ENCODE peak calls at places on chromosome 19, in six cellular contexts. One of them, this sample, is unnamed.

GRCh38 chr19:11375143-11375948 is 880 bp downstream of the SWSAP1 start:
- DNase-seq in H1: peak; percentile 68
- DNase-seq in neuronal stem cell: no peak
- DNase-seq in trophoblast cell: no peak
- DNase-seq in mesenchymal stem cell: no peak
- DNase-seq in H9: peak; percentile 82
- DNase-seq in this sample: no peak

GRCh38 chr19:8363803-8364771 is at the start of gene ANGPTL4:
- DNase-seq in H9: peak; percentile 81
- DNase-seq in H1: peak; percentile 85
- DNase-seq in trophoblast cell: peak; percentile 70
- DNase-seq in neuronal stem cell: peak; percentile 64
- DNase-seq in mesenchymal stem cell: peak; percentile 88
- DNase-seq in this sample: peak; percentile 55

GRCh38 chr19:44549507-44549906 is 20.0 kb upstream of the CEACAM20 start:
- DNase-seq in trophoblast cell: no peak
- DNase-seq in H1: no peak
- DNase-seq in H9: no peak
- DNase-seq in mesenchymal stem cell: no peak
- DNase-seq in neuronal stem cell: no peak
- DNase-seq in this sample: no peak

GRCh38 chr19:52922841-52923781 is at the start of gene ZNF888:
- DNase-seq in H9: peak; percentile 95
- DNase-seq in H1: peak; percentile 93
- DNase-seq in mesenchymal stem cell: peak; percentile 87
- DNase-seq in trophoblast cell: peak; percentile 86
- DNase-seq in neuronal stem cell: peak; percentile 72
- DNase-seq in this sample: peak; percentile 70

GRCh38 chr19:58277748-58278147 is 1.0 kb upstream of the ZNF8 start:
- DNase-seq in neuronal stem cell: no peak
- DNase-seq in H1: no peak
- DNase-seq in trophoblast cell: no peak
- DNase-seq in mesenchymal stem cell: no peak
- DNase-seq in H9: no peak
- DNase-seq in this sample: no peak

GRCh38 chr19:52206481-52206880 is 16.6 kb downstream of the PPP2R1A start:
- DNase-seq in trophoblast cell: no peak
- DNase-seq in neuronal stem cell: no peak
- DNase-seq in mesenchymal stem cell: no peak
- DNase-seq in H9: no peak
- DNase-seq in H1: no peak
- DNase-seq in this sample: no peak

GRCh38 chr19:35313614-35314013 is 15.4 kb upstream of the CD22 start:
- DNase-seq in mesenchymal stem cell: no peak
- DNase-seq in H9: no peak
- DNase-seq in trophoblast cell: no peak
- DNase-seq in H1: no peak
- DNase-seq in neuronal stem cell: no peak
- DNase-seq in this sample: no peak

GRCh38 chr19:11355160-11356073 is at the start of gene PLPPR2:
- DNase-seq in H9: peak; percentile 92
- DNase-seq in trophoblast cell: peak; percentile 88
- DNase-seq in mesenchymal stem cell: peak; percentile 91
- DNase-seq in neuronal stem cell: peak; percentile 86
- DNase-seq in H1: peak; percentile 99
- DNase-seq in this sample: peak; percentile 81

GRCh38 chr19:15421726-15422260 is 3.0 kb upstream of the AKAP8L start:
- DNase-seq in H1: no peak
- DNase-seq in neuronal stem cell: no peak
- DNase-seq in trophoblast cell: no peak
- DNase-seq in H9: no peak
- DNase-seq in mesenchymal stem cell: no peak
- DNase-seq in this sample: no peak

GRCh38 chr19:16575861-16576689 is 3.9 kb upstream of the SLC35E1 start:
- DNase-seq in trophoblast cell: no peak
- DNase-seq in H9: no peak
- DNase-seq in mesenchymal stem cell: no peak
- DNase-seq in H1: no peak
- DNase-seq in neuronal stem cell: no peak
- DNase-seq in this sample: no peak

GRCh38 chr19:48239582-48240141 is 16.1 kb downstream of the CARD8 start:
- DNase-seq in H9: no peak
- DNase-seq in mesenchymal stem cell: no peak
- DNase-seq in trophoblast cell: no peak
- DNase-seq in H1: no peak
- DNase-seq in neuronal stem cell: no peak
- DNase-seq in this sample: peak; percentile 51

GRCh38 chr19:29003641-29004409 is 209.1 kb downstream of the UQCRFS1 start:
- DNase-seq in trophoblast cell: no peak
- DNase-seq in H1: no peak
- DNase-seq in mesenchymal stem cell: no peak
- DNase-seq in neuronal stem cell: no peak
- DNase-seq in H9: no peak
- DNase-seq in this sample: no peak

GRCh38 chr19:31461814-31462539 is 112.7 kb upstream of the TSHZ3 start:
- DNase-seq in mesenchymal stem cell: peak; percentile 5
- DNase-seq in H9: no peak
- DNase-seq in trophoblast cell: no peak
- DNase-seq in neuronal stem cell: no peak
- DNase-seq in H1: no peak
- DNase-seq in this sample: no peak

GRCh38 chr19:49339364-49340068 is 4.3 kb downstream of the CD37 start:
- DNase-seq in H1: peak; percentile 89
- DNase-seq in neuronal stem cell: peak; percentile 89
- DNase-seq in trophoblast cell: peak; percentile 60
- DNase-seq in mesenchymal stem cell: peak; percentile 70
- DNase-seq in H9: peak; percentile 98
- DNase-seq in this sample: peak; percentile 50

GRCh38 chr19:48595171-48595570 is 11.4 kb upstream of the SPACA4 start:
- DNase-seq in trophoblast cell: no peak
- DNase-seq in H9: no peak
- DNase-seq in H1: no peak
- DNase-seq in mesenchymal stem cell: no peak
- DNase-seq in neuronal stem cell: no peak
- DNase-seq in this sample: no peak

GRCh38 chr19:33601583-33601982 is 20.2 kb upstream of the CHST8 start:
- DNase-seq in H9: no peak
- DNase-seq in mesenchymal stem cell: no peak
- DNase-seq in neuronal stem cell: no peak
- DNase-seq in H1: no peak
- DNase-seq in trophoblast cell: no peak
- DNase-seq in this sample: no peak

GRCh38 chr19:18588611-18589379 is at the start of gene REX1BD:
- DNase-seq in neuronal stem cell: peak; percentile 84
- DNase-seq in mesenchymal stem cell: peak; percentile 76
- DNase-seq in trophoblast cell: peak; percentile 71
- DNase-seq in H9: peak; percentile 90
- DNase-seq in H1: peak; percentile 93
- DNase-seq in this sample: peak; percentile 68

GRCh38 chr19:11410682-11411081 is 8.4 kb downstream of the RGL3 start:
- DNase-seq in trophoblast cell: peak; percentile 24
- DNase-seq in H9: no peak
- DNase-seq in H1: no peak
- DNase-seq in neuronal stem cell: no peak
- DNase-seq in mesenchymal stem cell: no peak
- DNase-seq in this sample: peak; percentile 37

GRCh38 chr19:17749912-17750317 is 1.4 kb upstream of the FCHO1 start:
- DNase-seq in mesenchymal stem cell: no peak
- DNase-seq in H9: no peak
- DNase-seq in H1: no peak
- DNase-seq in neuronal stem cell: no peak
- DNase-seq in trophoblast cell: no peak
- DNase-seq in this sample: no peak

GRCh38 chr19:17865364-17866311 is 5.9 kb downstream of the RPL18A start:
- DNase-seq in H9: no peak
- DNase-seq in neuronal stem cell: no peak
- DNase-seq in H1: peak; percentile 59
- DNase-seq in trophoblast cell: no peak
- DNase-seq in mesenchymal stem cell: no peak
- DNase-seq in this sample: no peak

GRCh38 chr19:16419671-16420394 is 51.9 kb downstream of the EPS15L1 start:
- DNase-seq in mesenchymal stem cell: peak; percentile 65
- DNase-seq in H1: no peak
- DNase-seq in H9: peak; percentile 80
- DNase-seq in trophoblast cell: no peak
- DNase-seq in neuronal stem cell: no peak
- DNase-seq in this sample: no peak

GRCh38 chr19:23070353-23070781 is 46.5 kb upstream of the ZNF730 start:
- DNase-seq in mesenchymal stem cell: no peak
- DNase-seq in H9: peak; percentile 43
- DNase-seq in trophoblast cell: peak; percentile 51
- DNase-seq in H1: peak; percentile 60
- DNase-seq in neuronal stem cell: no peak
- DNase-seq in this sample: peak; percentile 15

GRCh38 chr19:7710616-7711015 is 8.7 kb upstream of the FCER2 start:
- DNase-seq in H1: no peak
- DNase-seq in neuronal stem cell: no peak
- DNase-seq in trophoblast cell: no peak
- DNase-seq in mesenchymal stem cell: no peak
- DNase-seq in H9: no peak
- DNase-seq in this sample: no peak

GRCh38 chr19:16076154-16076957 is at the start of gene TPM4:
- DNase-seq in trophoblast cell: peak; percentile 97
- DNase-seq in H1: peak; percentile 92
- DNase-seq in H9: peak; percentile 95
- DNase-seq in mesenchymal stem cell: peak; percentile 97
- DNase-seq in neuronal stem cell: peak; percentile 86
- DNase-seq in this sample: peak; percentile 96

GRCh38 chr19:41883821-41884733 is 1.1 kb downstream of the ARHGEF1 start:
- DNase-seq in H1: peak; percentile 95
- DNase-seq in neuronal stem cell: peak; percentile 90
- DNase-seq in H9: peak; percentile 97
- DNase-seq in trophoblast cell: peak; percentile 97
- DNase-seq in mesenchymal stem cell: peak; percentile 96
- DNase-seq in this sample: peak; percentile 96
- H2AFZ ChIP-seq in H1: peak overlapping the region; percentile 74
- H2AFZ ChIP-seq in neuronal stem cell: peak overlapping the region; percentile 93
- H2AFZ ChIP-seq in H9: no peak overlapping the region
- H2AFZ ChIP-seq in trophoblast cell: no peak overlapping the region
- H2AFZ ChIP-seq in mesenchymal stem cell: peak overlapping the region; percentile 65
- H2AFZ ChIP-seq in this sample: peak overlapping the region; percentile 89

DNA sequence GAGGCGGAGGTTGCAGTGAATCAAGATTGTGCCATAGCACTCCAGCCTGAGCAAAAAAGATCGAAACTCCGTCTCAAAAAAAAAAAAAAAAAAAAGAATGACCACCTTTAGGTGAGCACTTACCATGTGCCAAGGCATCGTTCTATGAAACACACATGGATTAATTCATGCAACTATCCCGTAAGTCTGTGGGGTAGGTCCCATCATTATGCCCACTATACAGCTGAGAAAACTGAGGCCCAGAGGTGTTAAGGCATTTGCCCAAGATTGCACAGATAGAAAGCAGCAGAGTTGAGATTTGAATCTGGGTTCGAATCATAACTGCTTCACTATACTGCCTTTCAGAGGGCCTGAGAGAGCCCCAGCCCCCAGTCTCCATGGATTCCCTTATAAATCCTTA is 2.3 kb downstream of the GMFG start:
- DNase-seq in neuronal stem cell: no peak
- DNase-seq in H9: no peak
- DNase-seq in H1: no peak
- DNase-seq in mesenchymal stem cell: no peak
- DNase-seq in trophoblast cell: no peak
- DNase-seq in this sample: no peak
- H4K91ac ChIP-seq in neuronal stem cell: no peak overlapping the region
- H4K91ac ChIP-seq in H9: no peak overlapping the region
- H4K91ac ChIP-seq in H1: no peak overlapping the region
- H4K91ac ChIP-seq in mesenchymal stem cell: no peak overlapping the region
- H4K91ac ChIP-seq in trophoblast cell: no peak overlapping the region
- H4K91ac ChIP-seq in this sample: no peak overlapping the region

GRCh38 chr19:3163230-3163886 is 15.2 kb upstream of the S1PR4 start:
- DNase-seq in neuronal stem cell: peak; percentile 69
- DNase-seq in mesenchymal stem cell: peak; percentile 66
- DNase-seq in H9: peak; percentile 84
- DNase-seq in trophoblast cell: peak; percentile 38
- DNase-seq in H1: peak; percentile 85
- DNase-seq in this sample: peak; percentile 43

GRCh38 chr19:3161453-3161852 is 17.1 kb upstream of the S1PR4 start:
- DNase-seq in trophoblast cell: no peak
- DNase-seq in H1: no peak
- DNase-seq in mesenchymal stem cell: peak; percentile 26
- DNase-seq in neuronal stem cell: no peak
- DNase-seq in H9: no peak
- DNase-seq in this sample: peak; percentile 43

GRCh38 chr19:3162418-3163229 is 15.9 kb upstream of the S1PR4 start:
- DNase-seq in H9: no peak
- DNase-seq in mesenchymal stem cell: peak; percentile 32
- DNase-seq in H1: no peak
- DNase-seq in trophoblast cell: no peak
- DNase-seq in neuronal stem cell: no peak
- DNase-seq in this sample: no peak

GRCh38 chr19:3160219-3160618 is 18.4 kb upstream of the S1PR4 start:
- DNase-seq in H1: no peak
- DNase-seq in trophoblast cell: no peak
- DNase-seq in neuronal stem cell: no peak
- DNase-seq in H9: no peak
- DNase-seq in mesenchymal stem cell: no peak
- DNase-seq in this sample: no peak

DNA sequence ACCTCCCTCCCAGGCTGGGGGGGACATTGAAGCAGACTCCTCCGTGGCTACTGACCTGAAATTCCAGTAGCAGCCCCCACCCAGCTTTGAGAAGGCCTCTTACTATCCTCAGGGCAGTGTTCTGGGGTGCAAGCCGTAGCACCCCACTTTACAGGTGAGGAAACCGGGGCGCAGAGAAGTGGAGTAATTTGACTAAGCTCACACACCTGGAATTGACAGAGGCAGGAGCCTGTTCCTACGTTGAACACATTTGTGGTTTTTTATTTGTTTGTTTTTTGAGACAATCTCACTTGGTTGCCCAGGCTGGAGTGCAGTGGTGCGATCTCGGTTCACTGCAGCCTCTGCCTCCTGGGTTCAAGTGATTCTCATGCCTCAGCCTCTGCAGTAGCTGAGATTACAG is 14.6 kb upstream of the S1PR4 start:
- DNase-seq in H9: no peak
- DNase-seq in mesenchymal stem cell: no peak
- DNase-seq in trophoblast cell: no peak
- DNase-seq in neuronal stem cell: no peak
- DNase-seq in H1: no peak
- DNase-seq in this sample: no peak
- H2AFZ ChIP-seq in H9: no peak overlapping the region
- H2AFZ ChIP-seq in mesenchymal stem cell: no peak overlapping the region
- H2AFZ ChIP-seq in trophoblast cell: no peak overlapping the region
- H2AFZ ChIP-seq in neuronal stem cell: peak overlapping the region; percentile 52
- H2AFZ ChIP-seq in H1: peak overlapping the region; percentile 93
- H2AFZ ChIP-seq in this sample: peak overlapping the region; percentile 91

GRCh38 chr19:36436531-36436930 is 18.1 kb upstream of the ZFP82 start:
- DNase-seq in H9: no peak
- DNase-seq in mesenchymal stem cell: no peak
- DNase-seq in H1: no peak
- DNase-seq in trophoblast cell: peak; percentile 62
- DNase-seq in neuronal stem cell: no peak
- DNase-seq in this sample: no peak

DNA sequence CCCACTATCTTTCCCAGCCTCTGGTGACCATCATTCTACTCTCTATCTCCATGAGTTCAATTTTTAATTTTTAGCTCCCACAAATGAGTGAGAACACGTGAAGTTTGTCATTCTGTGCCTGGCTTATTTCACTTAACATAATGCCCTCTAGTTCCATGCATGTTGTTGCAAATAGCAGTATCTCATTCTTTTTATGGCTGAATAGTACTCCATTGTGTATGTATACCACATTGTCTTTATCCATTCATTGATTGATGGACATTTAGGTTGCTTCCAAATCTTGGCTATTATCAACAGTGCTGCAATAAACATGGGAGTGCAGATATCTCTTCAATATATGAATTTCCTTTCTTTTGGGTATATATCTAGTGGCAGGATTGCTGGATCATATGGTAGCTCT is 22.9 kb upstream of the ZFP82 start:
- DNase-seq in mesenchymal stem cell: no peak
- DNase-seq in neuronal stem cell: no peak
- DNase-seq in trophoblast cell: no peak
- DNase-seq in H9: no peak
- DNase-seq in H1: no peak
- DNase-seq in this sample: no peak
- H4K91ac ChIP-seq in mesenchymal stem cell: no peak overlapping the region
- H4K91ac ChIP-seq in neuronal stem cell: no peak overlapping the region
- H4K91ac ChIP-seq in trophoblast cell: no peak overlapping the region
- H4K91ac ChIP-seq in H9: no peak overlapping the region
- H4K91ac ChIP-seq in H1: no peak overlapping the region
- H4K91ac ChIP-seq in this sample: no peak overlapping the region